ENCODE peak calls at places on chromosomes 11 and 22, in five cellular contexts. V, H, W, C and F are unnamed samples.

GRCh38 chr11:13007702-13008435 is 1.2 kb upstream of the RASSF10 start:
- DNase-seq in W (no peak), C (peak), V (no peak), H (no peak), F (no peak)

GRCh38 chr22:42862045-42862734 is 5.1 kb upstream of the ARFGAP3 start:
- DNase-seq in H (no peak), C (peak), V (no peak), W (no peak), F (no peak)

GRCh38 chr11:110691961-110692360 is 20.3 kb downstream of the ARHGAP20 start:
- DNase-seq in V (no peak), H (no peak), C (peak), W (no peak), F (no peak)

GRCh38 chr22:36599771-36600170 is 70.8 kb upstream of the EIF3D start:
- DNase-seq in H (no peak), C (no peak), W (no peak), V (no peak), F (peak)

GRCh38 chr11:107770546-107770945 is 58.7 kb upstream of the SLN start:
- DNase-seq in W (no peak), V (no peak), H (no peak), C (peak), F (no peak)

GRCh38 chr11:78940500-78941225 is 366.0 kb upstream of the NARS2 start:
- DNase-seq in W (no peak), C (no peak), V (no peak), H (no peak), F (no peak)

GRCh38 chr22:49671331-49672012 is 156.2 kb downstream of the BRD1 start:
- DNase-seq in V (no peak), C (no peak), W (no peak), H (no peak), F (no peak)

GRCh38 chr11:85167471-85167870 is 459.7 kb downstream of the DLG2 start:
- DNase-seq in H (no peak), C (no peak), W (no peak), V (no peak), F (no peak)

GRCh38 chr11:134024420-134025085 is 44.3 kb upstream of the JAM3 start:
- DNase-seq in H (no peak), C (peak), V (no peak), W (no peak), F (no peak)

GRCh38 chr22:23001463-23001862 is 68.9 kb upstream of the GNAZ start:
- DNase-seq in W (no peak), V (no peak), C (no peak), H (no peak), F (no peak)

GRCh38 chr11:110472858-110473257 is 43.1 kb downstream of the FDX1 start:
- DNase-seq in V (no peak), H (no peak), C (peak), W (no peak), F (no peak)

GRCh38 chr11:26841818-26842457 is 120.1 kb upstream of the SLC5A12 start:
- DNase-seq in W (no peak), C (no peak), V (no peak), H (no peak), F (no peak)

GRCh38 chr22:39635719-39636118 is 65.2 kb downstream of the CACNA1I start:
- DNase-seq in W (no peak), V (no peak), C (no peak), H (no peak), F (no peak)

GRCh38 chr22:25071720-25072119 is 119.2 kb downstream of the KIAA1671 start:
- DNase-seq in H (no peak), W (no peak), V (no peak), C (no peak), F (no peak)

GRCh38 chr22:28188480-28188879 is 269.4 kb upstream of the PITPNB start:
- DNase-seq in C (no peak), H (no peak), V (no peak), W (no peak), F (no peak)

GRCh38 chr22:29977107-29977506 is 94.1 kb downstream of the MTMR3 start:
- DNase-seq in C (no peak), W (no peak), V (no peak), H (no peak), F (no peak)

GRCh38 chr11:88508558-88508807 is 170.9 kb upstream of the CTSC start:
- DNase-seq in W (no peak), V (no peak), C (no peak), H (no peak), F (no peak)

GRCh38 chr11:117011541-117011908 is 86.7 kb downstream of the SIK3 start:
- DNase-seq in H (no peak), C (no peak), W (no peak), V (no peak), F (no peak)

GRCh38 chr11:125123947-125124633 is 12.7 kb upstream of the TMEM218 start:
- DNase-seq in C (peak), H (peak), V (peak), W (peak), F (peak)

GRCh38 chr11:115452245-115452644 is 52.0 kb downstream of the CADM1 start:
- DNase-seq in V (no peak), H (no peak), C (peak), W (no peak), F (no peak)

GRCh38 chr22:33896154-33896800 is 24.0 kb downstream of the LARGE1 start:
- DNase-seq in H (peak), V (no peak), W (no peak), C (no peak), F (no peak)

GRCh38 chr11:32213223-32213622 is 122.3 kb downstream of the RCN1 start:
- DNase-seq in C (peak), V (no peak), W (no peak), H (no peak), F (no peak)

GRCh38 chr11:59756496-59756840 is 1.3 kb downstream of the STX3 start:
- DNase-seq in H (no peak), W (no peak), C (peak), V (no peak), F (no peak)

GRCh38 chr11:111878766-111879636 is at the start of the genes CFAP68 and FDXACB1:
- DNase-seq in V (peak), W (peak), H (peak), C (peak), F (peak)

GRCh38 chr11:2533642-2534115 is 88.9 kb downstream of the KCNQ1 start:
- DNase-seq in C (peak), W (no peak), H (no peak), V (peak), F (peak)

GRCh38 chr11:72668645-72669347 is 5.4 kb downstream of the PDE2A start:
- DNase-seq in H (no peak), V (no peak), W (no peak), C (no peak), F (no peak)

GRCh38 chr11:77259681-77260080 is 41.8 kb downstream of the GDPD4 start:
- DNase-seq in V (no peak), H (no peak), C (no peak), W (no peak), F (no peak)

GRCh38 chr11:32575070-32575469 is 8.6 kb upstream of the EIF3M start:
- DNase-seq in V (no peak), W (no peak), C (no peak), H (no peak), F (no peak)

GRCh38 chr11:117219995-117220394 is 11.9 kb downstream of the PCSK7 start:
- DNase-seq in H (no peak), C (no peak), V (no peak), W (no peak), F (no peak)

GRCh38 chr11:22798890-22799289 is 30.7 kb downstream of the SVIP start:
- DNase-seq in V (no peak), W (no peak), C (no peak), H (no peak), F (no peak)

GRCh38 chr11:94702481-94702880 is 65.7 kb upstream of the AMOTL1 start:
- DNase-seq in C (no peak), V (no peak), W (no peak), H (no peak), F (no peak)

GRCh38 chr11:117300301-117300700 is 9.2 kb downstream of the BACE1-AS start:
- DNase-seq in V (no peak), W (no peak), C (no peak), H (no peak), F (no peak)

GRCh38 chr11:838441-839279 is 3.7 kb downstream of the POLR2L start:
- DNase-seq in C (no peak), H (no peak), W (no peak), V (no peak), F (peak)

GRCh38 chr11:65639623-65640482 is 2.0 kb downstream of the SIPA1 start:
- DNase-seq in V (peak), H (peak), W (peak), C (no peak), F (no peak)

GRCh38 chr11:10107522-10107921 is 186.5 kb downstream of the SBF2 start:
- DNase-seq in C (no peak), W (no peak), H (no peak), V (no peak), F (no peak)

GRCh38 chr11:101470414-101470813 is 113.4 kb downstream of the TRPC6 start:
- DNase-seq in H (no peak), C (no peak), W (no peak), V (no peak), F (no peak)

GRCh38 chr11:68160100-68160695 is 39.0 kb upstream of the CHKA start:
- DNase-seq in H (no peak), V (no peak), W (no peak), C (peak), F (no peak)